ENCODE peak calls at places on chromosomes 7 and 10, in seven cellular contexts. V, D, T, X, M, Y and O are unnamed samples.
A peak's percentile ranks its signal among the peaks of the same experiment; 100 is the strongest.

GRCh38 chr7:149286811-149287400 is 24.9 kb downstream of the ZNF783 start:
- DNase-seq in D (peak; percentile 39), M (no peak), V (peak; percentile 19), X (no peak), T (no peak), Y (no peak), O (no peak)

GRCh38 chr10:114393482-114393881 is 10.8 kb downstream of the AFAP1L2 start:
- DNase-seq in V (no peak), T (peak; percentile 77), M (no peak), Y (no peak), D (no peak), X (no peak), O (no peak)

GRCh38 chr7:21408481-21408820 is 19.4 kb upstream of the SP4 start:
- DNase-seq in M (no peak), T (no peak), X (no peak), D (no peak), V (no peak), Y (no peak), O (no peak)

GRCh38 chr10:74947781-74948401 is 121.5 kb downstream of the KAT6B start:
- DNase-seq in T (no peak), V (peak; percentile 15), M (no peak), D (no peak), Y (no peak), X (no peak), O (no peak)

GRCh38 chr7:130938661-130939060 is 204.7 kb upstream of the KLF14 start:
- DNase-seq in M (no peak), T (peak; percentile 77), V (no peak), X (peak; percentile 26), D (peak; percentile 67), Y (no peak), O (no peak)

GRCh38 chr10:28217848-28218247 is 85.0 kb downstream of the MPP7 start:
- DNase-seq in Y (no peak), X (peak; percentile 86), T (peak; percentile 78), D (peak; percentile 62), M (peak; percentile 25), V (no peak), O (no peak)

GRCh38 chr7:2738110-2738509 is 50.1 kb downstream of the AMZ1 start:
- DNase-seq in X (peak; percentile 38), M (no peak), D (no peak), V (no peak), Y (peak; percentile 5), T (no peak), O (no peak)

GRCh38 chr7:114088541-114088940 is 169.7 kb upstream of the PPP1R3A start:
- DNase-seq in Y (no peak), V (no peak), M (no peak), X (no peak), D (no peak), T (no peak), O (no peak)

GRCh38 chr7:140623995-140624902 is 16.4 kb downstream of the DENND2A start:
- DNase-seq in T (peak; percentile 80), Y (no peak), V (no peak), D (no peak), X (no peak), M (no peak), O (no peak)

GRCh38 chr7:87510430-87510875 is 35.0 kb upstream of the ABCB4 start:
- DNase-seq in X (no peak), D (peak; percentile 14), T (no peak), V (no peak), Y (no peak), M (no peak), O (no peak)

GRCh38 chr10:44591911-44592310 is 207.0 kb upstream of the CXCL12 start:
- DNase-seq in D (no peak), X (no peak), V (no peak), Y (no peak), T (no peak), M (no peak), O (no peak)

GRCh38 chr7:150974468-150975391 is 3.4 kb downstream of the KCNH2 start:
- DNase-seq in T (no peak), M (peak; percentile 69), Y (peak; percentile 62), V (peak; percentile 51), D (peak; percentile 62), X (no peak), O (peak; percentile 36)

GRCh38 chr7:153472516-153472915 is 579.7 kb upstream of the DPP6 start:
- DNase-seq in M (no peak), X (no peak), D (no peak), Y (no peak), T (no peak), V (no peak), O (no peak)

GRCh38 chr7:41816111-41816510 is 113.2 kb upstream of the INHBA start:
- DNase-seq in M (no peak), V (no peak), Y (no peak), T (no peak), X (no peak), D (no peak), O (no peak)

GRCh38 chr7:97272237-97272975 is 154.9 kb downstream of the SDHAF3 start:
- DNase-seq in T (no peak), X (no peak), D (no peak), V (no peak), M (no peak), Y (no peak), O (no peak)

GRCh38 chr7:130505753-130506152 is 13.9 kb downstream of the MEST start:
- DNase-seq in M (no peak), X (no peak), D (peak; percentile 45), T (no peak), V (no peak), Y (no peak), O (no peak)

GRCh38 chr7:4133491-4134044 is 548.5 kb upstream of the FOXK1 start:
- DNase-seq in T (no peak), M (no peak), V (no peak), Y (no peak), D (no peak), X (no peak), O (no peak)

GRCh38 chr10:110110338-110110737 is 97.1 kb upstream of the MXI1 start:
- DNase-seq in X (no peak), D (no peak), Y (no peak), V (no peak), T (no peak), M (no peak), O (no peak)

GRCh38 chr7:155215576-155216325 is 81.9 kb upstream of the INSIG1 start:
- DNase-seq in Y (no peak), D (no peak), M (no peak), V (no peak), T (no peak), X (no peak), O (no peak)

GRCh38 chr10:60384708-60385398 is 4.8 kb downstream of the ANK3 start:
- DNase-seq in V (no peak), M (peak; percentile 61), X (peak; percentile 95), T (peak; percentile 73), Y (no peak), D (peak; percentile 96), O (no peak)

GRCh38 chr7:22934473-22935065 is 79.4 kb downstream of the HYCC1 start:
- DNase-seq in D (peak; percentile 61), Y (no peak), M (no peak), T (peak; percentile 84), X (no peak), V (no peak), O (no peak)

GRCh38 chr10:127918570-127918969 is 11.7 kb downstream of the PTPRE start:
- DNase-seq in M (no peak), D (no peak), T (no peak), X (no peak), V (no peak), Y (no peak), O (no peak)

GRCh38 chr10:10860455-10860976 is 157.2 kb upstream of the CELF2 start:
- DNase-seq in V (no peak), X (no peak), M (no peak), T (no peak), Y (no peak), D (no peak), O (no peak)

GRCh38 chr7:126079151-126079550 is 1149.5 kb upstream of the POT1 start:
- DNase-seq in V (no peak), X (no peak), D (no peak), T (no peak), Y (no peak), M (no peak), O (no peak)

GRCh38 chr10:4947039-4947634 is 16.1 kb upstream of the AKR1C1 start:
- DNase-seq in T (peak; percentile 81), V (no peak), D (peak; percentile 60), X (peak; percentile 75), M (peak; percentile 11), Y (no peak), O (no peak)

GRCh38 chr7:151062399-151063211 is 3.2 kb downstream of the SLC4A2 start:
- DNase-seq in V (peak; percentile 70), T (peak; percentile 77), M (no peak), D (peak; percentile 92), X (peak; percentile 56), Y (peak; percentile 94), O (peak; percentile 67)

GRCh38 chr7:132742152-132742551 is 165.9 kb upstream of the PLXNA4 start:
- DNase-seq in V (no peak), Y (no peak), T (peak; percentile 30), D (peak; percentile 85), M (no peak), X (peak; percentile 63), O (no peak)